ENCODE peak calls at places on chromosome 16, in ten cellular contexts. H is ovary, T is fibroblast of mammary gland, U is thoracic aorta, R is mesothelial cell of epicardium, P is AG10803, L is heart right ventricle, J is cardiac muscle cell, K is HL-60, Q is psoas muscle. O is an unnamed sample.

GRCh38 chr16:28597692-28598261 is 927 bp upstream of the SULT1A2 start:
- DNase-seq in H (no peak), T (no peak), U (no peak), R (no peak), P (no peak), L (no peak), J (peak; percentile 82), K (no peak), Q (no peak), O (no peak)

GRCh38 chr16:2436110-2436509 is 6.9 kb downstream of the CCNF start:
- DNase-seq in H (no peak), T (no peak), U (no peak), R (no peak), P (no peak), L (no peak), J (no peak), K (no peak), Q (no peak), O (no peak)

GRCh38 chr16:80274576-80275191 is 266.1 kb upstream of the DYNLRB2 start:
- DNase-seq in H (no peak), T (peak; percentile 57), U (no peak), R (no peak), P (peak; percentile 94), L (no peak), J (no peak), K (no peak), Q (no peak), O (no peak)

GRCh38 chr16:23148513-23149266 is 562 bp downstream of the USP31 start:
- DNase-seq in H (peak; percentile 56), T (peak; percentile 48), U (no peak), R (peak; percentile 33), P (peak; percentile 47), L (peak; percentile 64), J (peak; percentile 54), K (peak; percentile 47), Q (peak; percentile 84), O (peak; percentile 10)

GRCh38 chr16:16161319-16161718 is 62.0 kb downstream of the ABCC6 start:
- DNase-seq in H (no peak), T (no peak), U (no peak), R (no peak), P (no peak), L (no peak), J (no peak), K (no peak), Q (no peak), O (no peak)

GRCh38 chr16:80034948-80035700 is 434.6 kb upstream of the MAF start:
- DNase-seq in H (no peak), T (no peak), U (no peak), R (no peak), P (no peak), L (no peak), J (no peak), K (no peak), Q (no peak), O (no peak)

GRCh38 chr16:74896389-74897370 is 88.2 kb downstream of the WDR59 start:
- DNase-seq in H (no peak), T (peak; percentile 82), U (no peak), R (no peak), P (peak; percentile 58), L (no peak), J (no peak), K (no peak), Q (no peak), O (no peak)

GRCh38 chr16:70681382-70682238 is 4.2 kb downstream of the MTSS2 start:
- DNase-seq in H (no peak), T (no peak), U (no peak), R (no peak), P (no peak), L (no peak), J (no peak), K (no peak), Q (peak; percentile 9), O (no peak)

GRCh38 chr16:51880776-51881175 is 666.2 kb downstream of the TOX3 start:
- DNase-seq in H (no peak), T (peak; percentile 83), U (no peak), R (no peak), P (peak; percentile 64), L (no peak), J (no peak), K (no peak), Q (no peak), O (no peak)

GRCh38 chr16:55809851-55810250 is 23.0 kb downstream of the CES1 start:
- DNase-seq in H (no peak), T (no peak), U (no peak), R (no peak), P (no peak), L (no peak), J (no peak), K (no peak), Q (no peak), O (no peak)

GRCh38 chr16:53055603-53056527 is 1.1 kb downstream of the CHD9 start:
- DNase-seq in H (peak; percentile 45), T (peak; percentile 78), U (no peak), R (no peak), P (peak; percentile 62), L (peak; percentile 57), J (peak; percentile 48), K (peak; percentile 39), Q (no peak), O (no peak)

GRCh38 chr16:68961778-68962402 is 118.6 kb downstream of the TANGO6 start:
- DNase-seq in H (no peak), T (no peak), U (no peak), R (no peak), P (no peak), L (no peak), J (no peak), K (peak; percentile 59), Q (no peak), O (no peak)

GRCh38 chr16:14003119-14003570 is 68.0 kb upstream of the MRTFB start:
- DNase-seq in H (peak; percentile 38), T (peak; percentile 84), U (peak; percentile 26), R (peak; percentile 51), P (peak; percentile 47), L (peak; percentile 80), J (peak; percentile 51), K (peak; percentile 46), Q (peak; percentile 65), O (no peak)

GRCh38 chr16:29306953-29307597 is 99.4 kb downstream of the NPIPB11 start:
- DNase-seq in H (no peak), T (peak; percentile 62), U (no peak), R (no peak), P (no peak), L (no peak), J (no peak), K (no peak), Q (no peak), O (no peak)

GRCh38 chr16:79897444-79898146 is 297.1 kb upstream of the MAF start:
- DNase-seq in H (peak; percentile 44), T (peak; percentile 36), U (no peak), R (no peak), P (no peak), L (peak; percentile 6), J (no peak), K (no peak), Q (no peak), O (no peak)

GRCh38 chr16:49608801-49609200 is 235.2 kb downstream of the C16orf78 start:
- DNase-seq in H (no peak), T (peak; percentile 74), U (no peak), R (no peak), P (peak; percentile 45), L (peak; percentile 41), J (peak; percentile 75), K (no peak), Q (no peak), O (no peak)

GRCh38 chr16:85195884-85196816 is 83.9 kb upstream of the CIBAR2 start:
- DNase-seq in H (peak; percentile 85), T (no peak), U (no peak), R (no peak), P (peak; percentile 87), L (no peak), J (no peak), K (no peak), Q (no peak), O (no peak)

GRCh38 chr16:847681-848445 is 47.3 kb upstream of the GNG13 start:
- DNase-seq in H (no peak), T (no peak), U (no peak), R (no peak), P (no peak), L (no peak), J (no peak), K (no peak), Q (no peak), O (no peak)
- TF ChIP-seq CTCF in H (no peak), T (no peak), U (no peak), R (no peak), P (no peak), L (no peak), J (no peak), K (no peak), Q (no peak), O (no peak)

GRCh38 chr16:67806428-67807147 is at the start of the genes RANBP10 and TSNAXIP1:
- DNase-seq in H (peak; percentile 97), T (peak; percentile 99), U (peak; percentile 96), R (peak; percentile 91), P (peak; percentile 99), L (peak; percentile 98), J (peak; percentile 99), K (peak; percentile 99), Q (peak; percentile 97), O (peak; percentile 91)

GRCh38 chr16:67805718-67806427 is 487 bp downstream of the RANBP10 start:
- DNase-seq in H (no peak), T (no peak), U (no peak), R (no peak), P (no peak), L (no peak), J (peak; percentile 38), K (peak; percentile 14), Q (peak; percentile 16), O (no peak)

GRCh38 chr16:67803894-67804293 is 2.5 kb downstream of the RANBP10 start:
- DNase-seq in H (no peak), T (no peak), U (no peak), R (no peak), P (no peak), L (no peak), J (no peak), K (peak; percentile 66), Q (no peak), O (no peak)

GRCh38 chr16:67804853-67805542 is 1.4 kb downstream of the RANBP10 start:
- DNase-seq in H (no peak), T (no peak), U (no peak), R (no peak), P (no peak), L (no peak), J (no peak), K (no peak), Q (no peak), O (no peak)

GRCh38 chr16:67807148-67807682 is 526 bp downstream of the TSNAXIP1 start:
- DNase-seq in H (no peak), T (no peak), U (no peak), R (no peak), P (no peak), L (no peak), J (no peak), K (no peak), Q (no peak), O (no peak)
- TF ChIP-seq CTCF in H (no peak), T (no peak), U (no peak), R (no peak), P (peak; percentile 34), L (peak; percentile 41), J (peak; percentile 22), K (no peak), Q (no peak), O (no peak)

GRCh38 chr16:82738699-82739098 is 111.9 kb downstream of the CDH13 start:
- DNase-seq in H (no peak), T (no peak), U (no peak), R (no peak), P (no peak), L (no peak), J (peak; percentile 3), K (no peak), Q (no peak), O (no peak)
- TF ChIP-seq CTCF in H (no peak), T (peak; percentile 31), U (peak; percentile 17), R (no peak), P (peak; percentile 53), L (peak; percentile 61), J (peak; percentile 50), K (no peak), Q (peak; percentile 36), O (peak; percentile 29)

GRCh38 chr16:4475880-4476790 is at the start of gene HMOX2:
- DNase-seq in H (peak; percentile 88), T (peak; percentile 88), U (peak; percentile 53), R (peak; percentile 81), P (peak; percentile 87), L (peak; percentile 90), J (peak; percentile 95), K (peak; percentile 94), Q (peak; percentile 92), O (peak; percentile 90)
- TF ChIP-seq CTCF in H (no peak), T (no peak), U (peak; percentile 42), R (no peak), P (peak; percentile 40), L (peak; percentile 71), J (peak; percentile 50), K (peak; percentile 21), Q (peak; percentile 38), O (peak; percentile 59)